ENCODE peak calls at places on chromosomes 11 and 22, in ten cellular contexts. One of them, this sample, is unnamed.

GRCh38 chr11:77151804-77152513 is 23.9 kb downstream of the MYO7A start:
- DNase-seq in adrenal gland: peak
- DNase-seq in OCI-LY7: no peak
- DNase-seq in coronary artery: no peak
- DNase-seq in Karpas-422: no peak
- DNase-seq in CD8-positive, alpha-beta memory T cell: peak
- DNase-seq in lower leg skin: no peak
- DNase-seq in uterus: no peak
- DNase-seq in SK-N-MC: no peak
- DNase-seq in A549: no peak
- DNase-seq in this sample: no peak

GRCh38 chr11:125626381-125626950 is 1.5 kb downstream of the CHEK1 start:
- DNase-seq in CD8-positive, alpha-beta memory T cell: no peak
- DNase-seq in uterus: no peak
- DNase-seq in lower leg skin: no peak
- DNase-seq in adrenal gland: no peak
- DNase-seq in SK-N-MC: peak
- DNase-seq in A549: no peak
- DNase-seq in OCI-LY7: peak
- DNase-seq in Karpas-422: peak
- DNase-seq in coronary artery: no peak
- DNase-seq in this sample: peak

GRCh38 chr11:132357811-132358572 is 987.6 kb downstream of the NTM start:
- DNase-seq in CD8-positive, alpha-beta memory T cell: no peak
- DNase-seq in coronary artery: no peak
- DNase-seq in OCI-LY7: no peak
- DNase-seq in lower leg skin: no peak
- DNase-seq in uterus: no peak
- DNase-seq in A549: no peak
- DNase-seq in SK-N-MC: no peak
- DNase-seq in Karpas-422: no peak
- DNase-seq in adrenal gland: no peak
- DNase-seq in this sample: no peak

GRCh38 chr11:100562102-100562501 is 125.0 kb upstream of the ARHGAP42 start:
- DNase-seq in lower leg skin: no peak
- DNase-seq in adrenal gland: peak
- DNase-seq in CD8-positive, alpha-beta memory T cell: no peak
- DNase-seq in A549: no peak
- DNase-seq in coronary artery: no peak
- DNase-seq in SK-N-MC: no peak
- DNase-seq in uterus: peak
- DNase-seq in Karpas-422: no peak
- DNase-seq in OCI-LY7: no peak
- DNase-seq in this sample: no peak

GRCh38 chr11:127601578-127601977 is 601.0 kb upstream of the KIRREL3 start:
- DNase-seq in A549: no peak
- DNase-seq in SK-N-MC: no peak
- DNase-seq in uterus: no peak
- DNase-seq in OCI-LY7: no peak
- DNase-seq in coronary artery: no peak
- DNase-seq in adrenal gland: no peak
- DNase-seq in CD8-positive, alpha-beta memory T cell: no peak
- DNase-seq in Karpas-422: no peak
- DNase-seq in lower leg skin: no peak
- DNase-seq in this sample: no peak

GRCh38 chr22:27720860-27721259 is 80.7 kb downstream of the MN1 start:
- DNase-seq in uterus: no peak
- DNase-seq in lower leg skin: no peak
- DNase-seq in Karpas-422: no peak
- DNase-seq in adrenal gland: no peak
- DNase-seq in A549: no peak
- DNase-seq in SK-N-MC: no peak
- DNase-seq in OCI-LY7: no peak
- DNase-seq in coronary artery: no peak
- DNase-seq in CD8-positive, alpha-beta memory T cell: no peak
- DNase-seq in this sample: no peak

GRCh38 chr22:40258463-40259046 is 80.8 kb downstream of the TNRC6B start:
- DNase-seq in coronary artery: no peak
- DNase-seq in A549: peak
- DNase-seq in OCI-LY7: no peak
- DNase-seq in uterus: no peak
- DNase-seq in SK-N-MC: no peak
- DNase-seq in CD8-positive, alpha-beta memory T cell: no peak
- DNase-seq in Karpas-422: no peak
- DNase-seq in lower leg skin: no peak
- DNase-seq in adrenal gland: no peak
- DNase-seq in this sample: no peak

GRCh38 chr11:121321614-121322243 is 29.2 kb downstream of the SC5D start:
- DNase-seq in A549: peak
- DNase-seq in lower leg skin: no peak
- DNase-seq in Karpas-422: peak
- DNase-seq in uterus: no peak
- DNase-seq in SK-N-MC: no peak
- DNase-seq in adrenal gland: no peak
- DNase-seq in coronary artery: no peak
- DNase-seq in OCI-LY7: peak
- DNase-seq in CD8-positive, alpha-beta memory T cell: no peak
- DNase-seq in this sample: peak

GRCh38 chr11:62420882-62421281 is 2.0 kb downstream of the SCGB1A1 start:
- DNase-seq in CD8-positive, alpha-beta memory T cell: no peak
- DNase-seq in coronary artery: no peak
- DNase-seq in uterus: no peak
- DNase-seq in adrenal gland: no peak
- DNase-seq in A549: no peak
- DNase-seq in Karpas-422: no peak
- DNase-seq in lower leg skin: no peak
- DNase-seq in SK-N-MC: no peak
- DNase-seq in OCI-LY7: no peak
- DNase-seq in this sample: no peak

GRCh38 chr11:62418733-62419132 is at the start of gene SCGB1A1:
- DNase-seq in adrenal gland: no peak
- DNase-seq in A549: no peak
- DNase-seq in Karpas-422: no peak
- DNase-seq in OCI-LY7: no peak
- DNase-seq in uterus: no peak
- DNase-seq in lower leg skin: no peak
- DNase-seq in coronary artery: no peak
- DNase-seq in CD8-positive, alpha-beta memory T cell: no peak
- DNase-seq in SK-N-MC: no peak
- DNase-seq in this sample: no peak

GRCh38 chr11:62419560-62420342 is 918 bp downstream of the SCGB1A1 start:
- DNase-seq in coronary artery: no peak
- DNase-seq in OCI-LY7: no peak
- DNase-seq in CD8-positive, alpha-beta memory T cell: no peak
- DNase-seq in uterus: no peak
- DNase-seq in lower leg skin: no peak
- DNase-seq in adrenal gland: no peak
- DNase-seq in SK-N-MC: no peak
- DNase-seq in Karpas-422: no peak
- DNase-seq in A549: no peak
- DNase-seq in this sample: no peak

GRCh38 chr11:62421996-62422395 is 3.2 kb downstream of the SCGB1A1 start:
- DNase-seq in lower leg skin: no peak
- DNase-seq in A549: no peak
- DNase-seq in coronary artery: no peak
- DNase-seq in uterus: no peak
- DNase-seq in SK-N-MC: no peak
- DNase-seq in Karpas-422: no peak
- DNase-seq in CD8-positive, alpha-beta memory T cell: no peak
- DNase-seq in OCI-LY7: no peak
- DNase-seq in adrenal gland: no peak
- DNase-seq in this sample: no peak

GRCh38 chr11:62423012-62423411 is 4.2 kb downstream of the SCGB1A1 start:
- DNase-seq in uterus: no peak
- DNase-seq in Karpas-422: no peak
- DNase-seq in lower leg skin: no peak
- DNase-seq in SK-N-MC: no peak
- DNase-seq in CD8-positive, alpha-beta memory T cell: no peak
- DNase-seq in A549: no peak
- DNase-seq in OCI-LY7: no peak
- DNase-seq in adrenal gland: no peak
- DNase-seq in coronary artery: no peak
- DNase-seq in this sample: no peak
- H3K4me3 ChIP-seq in uterus: no peak
- H3K4me3 ChIP-seq in Karpas-422: no peak
- H3K4me3 ChIP-seq in lower leg skin: no peak
- H3K4me3 ChIP-seq in SK-N-MC: peak
- H3K4me3 ChIP-seq in CD8-positive, alpha-beta memory T cell: no peak
- H3K4me3 ChIP-seq in A549: no peak
- H3K4me3 ChIP-seq in OCI-LY7: no peak
- H3K4me3 ChIP-seq in adrenal gland: no peak
- H3K4me3 ChIP-seq in coronary artery: no peak
- H3K4me3 ChIP-seq in this sample: no peak

GRCh38 chr11:119316729-119317591 is at the start of gene MCAM:
- DNase-seq in coronary artery: peak
- DNase-seq in CD8-positive, alpha-beta memory T cell: no peak
- DNase-seq in lower leg skin: no peak
- DNase-seq in uterus: peak
- DNase-seq in A549: no peak
- DNase-seq in OCI-LY7: no peak
- DNase-seq in SK-N-MC: no peak
- DNase-seq in adrenal gland: peak
- DNase-seq in Karpas-422: peak
- DNase-seq in this sample: no peak

GRCh38 chr11:119316017-119316728 is 757 bp downstream of the MCAM start:
- DNase-seq in CD8-positive, alpha-beta memory T cell: no peak
- DNase-seq in Karpas-422: peak
- DNase-seq in OCI-LY7: no peak
- DNase-seq in lower leg skin: no peak
- DNase-seq in adrenal gland: peak
- DNase-seq in A549: no peak
- DNase-seq in coronary artery: peak
- DNase-seq in SK-N-MC: no peak
- DNase-seq in uterus: peak
- DNase-seq in this sample: no peak

GRCh38 chr11:119319136-119319701 is 2.3 kb upstream of the MCAM start:
- DNase-seq in uterus: no peak
- DNase-seq in lower leg skin: no peak
- DNase-seq in coronary artery: no peak
- DNase-seq in CD8-positive, alpha-beta memory T cell: no peak
- DNase-seq in A549: no peak
- DNase-seq in adrenal gland: no peak
- DNase-seq in SK-N-MC: no peak
- DNase-seq in OCI-LY7: no peak
- DNase-seq in Karpas-422: no peak
- DNase-seq in this sample: no peak

GRCh38 chr11:119318240-119319135 is 1.6 kb upstream of the MCAM start:
- DNase-seq in uterus: peak
- DNase-seq in Karpas-422: peak
- DNase-seq in SK-N-MC: no peak
- DNase-seq in adrenal gland: peak
- DNase-seq in OCI-LY7: peak
- DNase-seq in A549: no peak
- DNase-seq in CD8-positive, alpha-beta memory T cell: no peak
- DNase-seq in coronary artery: peak
- DNase-seq in lower leg skin: no peak
- DNase-seq in this sample: peak

GRCh38 chr11:119317592-119318239 is 786 bp upstream of the MCAM start:
- DNase-seq in Karpas-422: no peak
- DNase-seq in lower leg skin: no peak
- DNase-seq in SK-N-MC: no peak
- DNase-seq in A549: no peak
- DNase-seq in coronary artery: no peak
- DNase-seq in uterus: no peak
- DNase-seq in OCI-LY7: no peak
- DNase-seq in CD8-positive, alpha-beta memory T cell: no peak
- DNase-seq in adrenal gland: no peak
- DNase-seq in this sample: no peak
- H3K4me3 ChIP-seq in Karpas-422: no peak
- H3K4me3 ChIP-seq in lower leg skin: no peak
- H3K4me3 ChIP-seq in SK-N-MC: peak
- H3K4me3 ChIP-seq in A549: no peak
- H3K4me3 ChIP-seq in coronary artery: peak
- H3K4me3 ChIP-seq in uterus: no peak
- H3K4me3 ChIP-seq in OCI-LY7: no peak
- H3K4me3 ChIP-seq in CD8-positive, alpha-beta memory T cell: no peak
- H3K4me3 ChIP-seq in adrenal gland: peak
- H3K4me3 ChIP-seq in this sample: peak

GRCh38 chr11:843086-843704 is 543 bp downstream of the TSPAN4 start:
- DNase-seq in coronary artery: no peak
- DNase-seq in SK-N-MC: no peak
- DNase-seq in CD8-positive, alpha-beta memory T cell: no peak
- DNase-seq in A549: no peak
- DNase-seq in Karpas-422: no peak
- DNase-seq in uterus: no peak
- DNase-seq in lower leg skin: no peak
- DNase-seq in adrenal gland: no peak
- DNase-seq in OCI-LY7: no peak
- DNase-seq in this sample: no peak

GRCh38 chr11:843818-844692 is 1.4 kb downstream of the TSPAN4 start:
- DNase-seq in CD8-positive, alpha-beta memory T cell: no peak
- DNase-seq in OCI-LY7: no peak
- DNase-seq in uterus: peak
- DNase-seq in adrenal gland: peak
- DNase-seq in A549: peak
- DNase-seq in Karpas-422: no peak
- DNase-seq in SK-N-MC: no peak
- DNase-seq in lower leg skin: peak
- DNase-seq in coronary artery: peak
- DNase-seq in this sample: peak

GRCh38 chr11:845872-846271 is 3.2 kb downstream of the TSPAN4 start:
- DNase-seq in SK-N-MC: no peak
- DNase-seq in coronary artery: no peak
- DNase-seq in adrenal gland: no peak
- DNase-seq in CD8-positive, alpha-beta memory T cell: no peak
- DNase-seq in A549: no peak
- DNase-seq in OCI-LY7: no peak
- DNase-seq in uterus: no peak
- DNase-seq in lower leg skin: no peak
- DNase-seq in Karpas-422: no peak
- DNase-seq in this sample: no peak

GRCh38 chr11:846496-847098 is 3.9 kb downstream of the TSPAN4 start:
- DNase-seq in lower leg skin: no peak
- DNase-seq in uterus: no peak
- DNase-seq in CD8-positive, alpha-beta memory T cell: no peak
- DNase-seq in adrenal gland: no peak
- DNase-seq in coronary artery: no peak
- DNase-seq in SK-N-MC: no peak
- DNase-seq in OCI-LY7: no peak
- DNase-seq in A549: no peak
- DNase-seq in Karpas-422: no peak
- DNase-seq in this sample: no peak

DNA sequence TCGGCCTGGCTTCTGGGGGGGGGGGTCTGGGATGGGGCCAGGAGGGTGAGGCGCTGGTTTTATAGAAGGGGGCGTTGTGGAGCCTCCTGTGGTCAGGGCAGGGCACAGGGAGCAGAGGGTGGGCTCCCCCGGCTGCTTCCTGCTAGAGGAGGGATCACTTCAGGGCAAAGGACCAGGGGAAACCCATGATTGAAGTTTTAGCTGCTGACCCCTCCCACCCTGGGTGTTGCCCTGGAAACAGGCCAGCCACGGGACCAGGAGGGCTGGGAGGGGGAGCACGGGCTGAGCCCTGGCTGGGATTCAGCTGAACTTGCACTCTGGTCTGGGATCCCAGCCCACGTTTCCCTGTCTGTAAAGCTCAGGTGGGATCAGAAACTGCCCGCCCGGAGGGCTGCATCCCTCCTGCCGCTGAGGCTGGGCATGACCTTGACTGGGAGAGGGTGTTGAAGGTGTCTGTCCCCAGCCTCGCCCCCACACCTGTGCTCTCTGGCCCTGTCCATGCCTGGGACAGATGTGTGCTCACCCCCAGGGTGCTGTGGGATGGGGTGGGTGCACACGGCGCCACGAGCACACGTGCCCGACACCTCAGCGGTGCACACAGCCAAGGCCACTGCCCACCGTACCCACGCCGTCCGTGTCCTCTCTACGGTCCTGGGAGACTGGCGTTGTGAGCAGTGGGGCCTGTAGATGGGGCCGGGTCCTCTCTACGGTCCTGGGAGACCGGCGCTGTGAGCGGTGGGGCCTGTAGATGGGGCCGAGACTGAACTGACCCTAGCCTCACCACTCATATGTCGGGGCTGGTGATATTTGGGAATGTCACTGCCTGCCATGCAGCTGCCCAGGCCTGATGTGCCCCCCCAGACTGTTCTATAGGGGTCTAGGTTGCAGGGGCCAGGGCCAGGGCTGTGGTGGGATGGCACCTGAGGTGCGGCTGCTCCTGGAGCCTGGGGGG is 2.3 kb downstream of the TSPAN4 start:
- DNase-seq in lower leg skin: peak
- DNase-seq in Karpas-422: no peak
- DNase-seq in A549: peak
- DNase-seq in SK-N-MC: no peak
- DNase-seq in OCI-LY7: peak
- DNase-seq in adrenal gland: peak
- DNase-seq in coronary artery: peak
- DNase-seq in uterus: peak
- DNase-seq in CD8-positive, alpha-beta memory T cell: no peak
- DNase-seq in this sample: peak
- H3K4me3 ChIP-seq in lower leg skin: no peak
- H3K4me3 ChIP-seq in Karpas-422: no peak
- H3K4me3 ChIP-seq in A549: peak
- H3K4me3 ChIP-seq in SK-N-MC: peak
- H3K4me3 ChIP-seq in OCI-LY7: no peak
- H3K4me3 ChIP-seq in adrenal gland: peak
- H3K4me3 ChIP-seq in coronary artery: peak
- H3K4me3 ChIP-seq in uterus: peak
- H3K4me3 ChIP-seq in CD8-positive, alpha-beta memory T cell: no peak
- H3K4me3 ChIP-seq in this sample: peak

DNA sequence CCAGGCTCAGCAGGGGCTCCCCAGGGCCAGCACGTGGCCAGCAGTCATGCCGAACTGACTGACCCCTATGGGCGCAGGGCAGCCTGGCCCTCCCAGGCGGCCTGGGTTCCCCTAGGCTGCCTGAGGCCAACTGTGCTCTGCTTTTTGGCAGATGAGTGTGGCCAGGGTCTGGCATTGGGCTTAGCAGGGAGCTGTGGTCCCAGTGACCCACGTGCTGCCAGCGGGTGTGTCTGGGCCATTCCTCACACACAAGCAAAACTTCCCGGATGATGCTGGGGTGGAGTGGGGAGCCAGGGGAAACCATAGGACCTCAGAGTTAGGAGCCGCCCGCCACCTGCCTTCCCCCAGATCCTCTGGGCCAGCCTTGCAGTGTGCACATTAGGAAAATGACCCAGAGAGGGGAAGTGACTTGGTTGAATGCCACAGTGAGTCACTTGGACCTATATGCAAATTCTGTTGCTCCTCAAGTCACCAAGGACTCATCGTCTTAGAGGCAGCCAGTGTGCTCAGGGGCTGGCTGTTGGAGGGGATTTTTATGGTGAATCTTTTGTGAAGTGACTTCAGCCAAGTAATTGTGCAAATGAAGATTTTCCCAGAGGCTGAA is 6.6 kb downstream of the ADORA2A start:
- DNase-seq in OCI-LY7: peak
- DNase-seq in coronary artery: no peak
- DNase-seq in uterus: no peak
- DNase-seq in adrenal gland: peak
- DNase-seq in Karpas-422: peak
- DNase-seq in A549: no peak
- DNase-seq in SK-N-MC: no peak
- DNase-seq in lower leg skin: no peak
- DNase-seq in CD8-positive, alpha-beta memory T cell: no peak
- DNase-seq in this sample: peak
- H3K4me3 ChIP-seq in OCI-LY7: peak
- H3K4me3 ChIP-seq in coronary artery: no peak
- H3K4me3 ChIP-seq in uterus: no peak
- H3K4me3 ChIP-seq in adrenal gland: no peak
- H3K4me3 ChIP-seq in Karpas-422: peak
- H3K4me3 ChIP-seq in A549: no peak
- H3K4me3 ChIP-seq in SK-N-MC: no peak
- H3K4me3 ChIP-seq in lower leg skin: no peak
- H3K4me3 ChIP-seq in CD8-positive, alpha-beta memory T cell: peak
- H3K4me3 ChIP-seq in this sample: no peak